ENCODE peak calls at places on chromosomes 1 and 21, in four cellular contexts. I, Y, S and M are unnamed samples.

GRCh38 chr1:205172729-205173366 is 38.7 kb downstream of the DSTYK start:
- DNase-seq in I (no peak), Y (no peak), S (no peak), M (no peak)

GRCh38 chr1:31954607-31955283 is 16.6 kb upstream of the PTP4A2 start:
- DNase-seq in I (peak; percentile 95), Y (peak; percentile 48), S (peak; percentile 97), M (no peak)

GRCh38 chr1:1000357-1001056 is 610 bp upstream of the HES4 start:
- DNase-seq in I (peak; percentile 78), Y (peak; percentile 83), S (peak; percentile 81), M (peak; percentile 80)

GRCh38 chr1:16112558-16113555 is 39.4 kb upstream of the FAM131C start:
- DNase-seq in I (no peak), Y (no peak), S (peak; percentile 74), M (no peak)

GRCh38 chr1:154501423-154502065 is 475 bp upstream of the TDRD10 start:
- DNase-seq in I (peak; percentile 70), Y (peak; percentile 31), S (peak; percentile 27), M (no peak)

GRCh38 chr21:36705679-36706481 is 7.0 kb downstream of the SIM2 start:
- DNase-seq in I (no peak), Y (no peak), S (peak; percentile 66), M (peak; percentile 65)

GRCh38 chr21:30981403-30981802 is 56.9 kb downstream of the KRTAP19-8 start:
- DNase-seq in I (no peak), Y (no peak), S (no peak), M (no peak)

GRCh38 chr1:70168283-70168682 is 37.1 kb downstream of the LRRC40 start:
- DNase-seq in I (no peak), Y (no peak), S (peak; percentile 19), M (no peak)

GRCh38 chr21:14538477-14538876 is 7.6 kb downstream of the SAMSN1 start:
- DNase-seq in I (no peak), Y (no peak), S (no peak), M (no peak)

GRCh38 chr1:40806240-40806639 is 22.7 kb downstream of the KCNQ4 start:
- DNase-seq in I (no peak), Y (no peak), S (no peak), M (no peak)

GRCh38 chr1:16888806-16889178 is 7.0 kb upstream of the RNU1-2 start:
- DNase-seq in I (no peak), Y (no peak), S (peak; percentile 51), M (no peak)

GRCh38 chr1:218330043-218330623 is 15.0 kb upstream of the TGFB2 start:
- DNase-seq in I (no peak), Y (no peak), S (peak; percentile 27), M (peak; percentile 17)

GRCh38 chr1:164563821-164564251 is 4.9 kb downstream of the PBX1 start:
- DNase-seq in I (no peak), Y (no peak), S (no peak), M (no peak)

GRCh38 chr1:205396972-205397616 is 24.8 kb downstream of the LEMD1 start:
- DNase-seq in I (no peak), Y (peak; percentile 28), S (peak; percentile 81), M (peak; percentile 27)

DNA sequence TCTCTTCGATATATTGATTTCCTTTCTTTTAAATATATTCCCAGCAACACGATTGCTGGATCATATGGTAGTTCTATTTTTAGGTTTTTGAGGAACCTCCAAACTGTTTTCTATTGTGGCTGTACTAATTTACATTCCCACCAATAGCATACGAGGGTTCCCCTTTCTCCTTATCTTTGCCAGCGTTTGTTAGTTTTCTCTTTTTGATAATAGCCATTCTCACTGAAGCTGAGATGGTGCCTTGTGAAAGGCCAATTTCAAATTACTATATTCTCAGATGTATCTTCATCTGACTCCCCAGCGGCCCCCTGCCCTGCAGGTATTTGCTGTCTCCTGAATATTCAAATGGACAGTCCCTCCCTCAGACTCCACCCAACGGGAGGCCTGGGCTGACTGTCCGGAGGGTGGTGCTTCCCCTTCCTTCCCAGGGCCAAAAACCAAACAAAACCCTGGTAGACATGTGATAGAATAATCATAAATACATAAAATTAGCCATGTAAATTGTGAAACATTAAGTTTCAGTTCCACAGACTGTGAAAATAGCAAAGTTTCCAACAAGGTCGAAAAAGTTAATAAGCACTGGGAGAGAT is 33.5 kb upstream of the TARBP1 start:
- DNase-seq in I (no peak), Y (no peak), S (peak; percentile 64), M (no peak)
- H3K4me3 ChIP-seq in I (no peak overlapping the region), Y (no peak overlapping the region), S (no peak overlapping the region), M (no peak overlapping the region)

DNA sequence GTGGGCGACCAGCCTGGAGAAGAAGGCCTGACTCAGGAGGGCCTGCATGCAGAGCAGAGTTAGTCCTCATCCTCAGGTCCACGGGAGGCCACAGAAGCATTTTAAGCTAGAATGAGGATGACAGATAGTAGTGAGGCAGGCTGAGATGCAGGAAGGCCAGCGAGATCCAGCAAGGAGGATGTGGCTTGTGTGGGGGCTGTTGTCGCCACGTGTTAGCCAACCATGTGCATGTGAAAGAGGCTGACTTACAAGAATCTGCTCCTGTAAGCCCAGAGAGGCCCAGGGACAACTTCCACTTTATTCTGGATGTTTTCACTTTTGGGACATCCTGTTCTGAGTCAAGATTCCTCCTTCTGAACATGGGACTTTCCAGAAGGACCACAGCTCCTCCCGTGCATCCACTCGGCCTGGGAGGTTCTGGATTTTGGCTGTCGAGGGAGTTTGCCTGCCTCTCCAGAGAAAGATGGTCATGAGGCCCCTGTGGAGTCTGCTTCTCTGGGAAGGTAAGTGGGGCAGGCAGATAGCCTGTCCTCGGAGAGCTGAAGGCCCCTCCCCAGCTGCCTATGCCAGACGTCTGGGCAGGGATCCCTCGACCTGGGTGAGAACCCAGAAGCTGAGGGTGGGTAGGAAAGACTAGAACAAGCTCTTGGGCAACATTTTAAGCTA is at the start of gene SLAMF8:
- DNase-seq in I (no peak), Y (no peak), S (no peak), M (peak; percentile 72)
- H3K4me3 ChIP-seq in I (peak within 1 kb of the TSS; percentile 10), Y (no peak within 1 kb of the TSS), S (no peak within 1 kb of the TSS), M (no peak within 1 kb of the TSS)

GRCh38 chr21:45642122-45642813 is 1.3 kb upstream of the PCBP3 start:
- DNase-seq in I (no peak), Y (peak; percentile 33), S (no peak), M (no peak)
- H3K4me3 ChIP-seq in I (peak overlapping the region; percentile 60), Y (no peak overlapping the region), S (no peak overlapping the region), M (peak overlapping the region; percentile 35)

GRCh38 chr1:71651229-71651628 is 570.4 kb upstream of the ZRANB2 start:
- DNase-seq in I (no peak), Y (no peak), S (no peak), M (no peak)
- H3K4me3 ChIP-seq in I (no peak overlapping the region), Y (no peak overlapping the region), S (no peak overlapping the region), M (no peak overlapping the region)

GRCh38 chr1:248402748-248403147 is at the start of gene OR2T1:
- DNase-seq in I (no peak), Y (no peak), S (no peak), M (no peak)
- H3K4me3 ChIP-seq in I (no peak within 1 kb of the TSS), Y (no peak within 1 kb of the TSS), S (peak within 1 kb of the TSS; percentile 7), M (no peak within 1 kb of the TSS)

DNA sequence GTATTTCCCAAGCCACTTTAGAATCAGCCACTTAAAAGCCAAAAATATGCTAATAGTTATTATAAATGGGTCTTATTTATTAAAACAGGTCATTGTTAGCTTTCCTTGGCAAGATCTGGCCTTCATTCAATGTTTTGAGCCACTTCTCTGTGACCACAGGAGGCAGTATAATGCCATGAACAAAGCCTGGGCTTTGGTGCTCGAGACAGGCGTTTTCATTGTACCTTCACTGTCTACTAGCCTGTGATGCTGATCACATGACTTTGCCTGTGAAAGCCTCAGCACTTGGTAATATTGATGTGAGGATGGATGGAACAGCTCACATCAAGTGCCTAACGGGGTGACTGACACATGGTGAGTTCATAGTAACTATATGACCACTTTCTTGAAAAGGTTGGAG is 217.0 kb downstream of the RWDD3 start:
- DNase-seq in I (no peak), Y (peak; percentile 24), S (peak; percentile 74), M (no peak)
- H3K4me3 ChIP-seq in I (no peak overlapping the region), Y (no peak overlapping the region), S (no peak overlapping the region), M (no peak overlapping the region)

DNA sequence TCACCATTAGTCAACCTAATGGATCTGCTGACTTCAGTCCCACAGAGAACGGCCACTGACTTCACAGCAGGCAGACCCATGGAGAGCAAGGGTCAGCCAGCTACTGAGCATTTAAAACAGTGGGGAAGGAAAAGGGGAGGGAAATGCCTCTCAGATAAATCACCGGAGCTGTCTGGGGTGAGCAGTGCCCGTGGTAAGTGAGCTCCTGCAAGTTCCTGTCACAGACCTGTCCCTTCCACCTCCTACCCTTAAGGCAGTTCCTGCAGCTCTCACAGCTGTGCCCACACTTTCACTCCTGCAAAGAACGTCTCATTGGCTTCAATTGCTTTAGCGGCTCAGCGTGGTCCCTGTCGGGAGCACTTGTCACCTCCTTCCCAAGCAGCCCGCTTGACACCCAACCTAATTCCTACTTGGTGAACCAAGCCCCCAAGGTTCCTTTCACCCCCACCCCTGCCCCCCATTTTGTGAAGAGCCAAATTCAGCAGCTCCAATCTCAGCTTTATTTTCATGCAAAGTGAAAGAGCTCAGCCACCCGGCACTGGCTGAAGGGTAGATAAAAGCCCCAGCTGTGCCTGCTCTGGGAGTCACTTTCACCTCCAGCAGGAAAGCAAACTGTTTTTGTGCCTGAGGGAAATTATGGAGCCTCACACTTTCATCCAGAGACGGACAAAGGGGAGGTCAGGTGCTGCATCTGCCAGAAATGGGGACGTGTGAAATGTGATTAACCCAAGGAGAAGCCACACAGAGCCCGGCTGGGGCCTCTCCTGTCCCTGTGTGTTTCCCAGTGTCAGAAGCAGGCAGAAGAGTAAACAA is 306.2 kb downstream of the TTLL7 start:
- DNase-seq in I (no peak), Y (peak; percentile 22), S (peak; percentile 95), M (peak; percentile 45)
- H3K4me3 ChIP-seq in I (peak overlapping the region; percentile 39), Y (peak overlapping the region; percentile 23), S (no peak overlapping the region), M (peak overlapping the region; percentile 1)